ENCODE peak calls at places on chromosome 7, in seven cellular contexts. One of them, this sample, is unnamed.

GRCh38 chr7:134031835-134032617 is 95.1 kb upstream of the LRGUK start:
- DNase-seq in tibial artery: no peak
- DNase-seq in gastrocnemius medialis: no peak
- DNase-seq in heart left ventricle: peak; percentile 16
- DNase-seq in aorta: no peak
- DNase-seq in psoas muscle: no peak
- DNase-seq in CD4-positive, alpha-beta memory T cell: no peak
- DNase-seq in this sample: peak; percentile 20

GRCh38 chr7:122528879-122529481 is 169.9 kb downstream of the RNF133 start:
- DNase-seq in aorta: no peak
- DNase-seq in gastrocnemius medialis: no peak
- DNase-seq in psoas muscle: no peak
- DNase-seq in tibial artery: no peak
- DNase-seq in CD4-positive, alpha-beta memory T cell: no peak
- DNase-seq in heart left ventricle: no peak
- DNase-seq in this sample: no peak

GRCh38 chr7:73738220-73738611 is 386 bp downstream of the ABHD11 start:
- DNase-seq in psoas muscle: peak; percentile 63
- DNase-seq in tibial artery: no peak
- DNase-seq in aorta: peak; percentile 71
- DNase-seq in CD4-positive, alpha-beta memory T cell: peak; percentile 36
- DNase-seq in gastrocnemius medialis: no peak
- DNase-seq in heart left ventricle: peak; percentile 56
- DNase-seq in this sample: no peak

GRCh38 chr7:154721086-154721485 is 281.8 kb downstream of the PAXIP1 start:
- DNase-seq in psoas muscle: no peak
- DNase-seq in aorta: no peak
- DNase-seq in gastrocnemius medialis: no peak
- DNase-seq in heart left ventricle: no peak
- DNase-seq in tibial artery: no peak
- DNase-seq in CD4-positive, alpha-beta memory T cell: no peak
- DNase-seq in this sample: no peak

GRCh38 chr7:140611641-140612040 is 29.0 kb downstream of the DENND2A start:
- DNase-seq in heart left ventricle: no peak
- DNase-seq in aorta: no peak
- DNase-seq in gastrocnemius medialis: no peak
- DNase-seq in CD4-positive, alpha-beta memory T cell: no peak
- DNase-seq in psoas muscle: no peak
- DNase-seq in tibial artery: no peak
- DNase-seq in this sample: no peak

GRCh38 chr7:112938895-112939588 is 147.6 kb downstream of the GPR85 start:
- DNase-seq in heart left ventricle: peak; percentile 20
- DNase-seq in tibial artery: peak; percentile 20
- DNase-seq in psoas muscle: peak; percentile 21
- DNase-seq in CD4-positive, alpha-beta memory T cell: no peak
- DNase-seq in aorta: peak; percentile 62
- DNase-seq in gastrocnemius medialis: no peak
- DNase-seq in this sample: peak; percentile 33

GRCh38 chr7:37198906-37199485 is 249.7 kb downstream of the ELMO1 start:
- DNase-seq in tibial artery: peak; percentile 76
- DNase-seq in aorta: peak; percentile 87
- DNase-seq in psoas muscle: peak; percentile 77
- DNase-seq in CD4-positive, alpha-beta memory T cell: peak; percentile 62
- DNase-seq in gastrocnemius medialis: peak; percentile 40
- DNase-seq in heart left ventricle: peak; percentile 77
- DNase-seq in this sample: peak; percentile 82

GRCh38 chr7:149495785-149496641 is 1.6 kb downstream of the ZNF746 start:
- DNase-seq in gastrocnemius medialis: peak; percentile 51
- DNase-seq in heart left ventricle: peak; percentile 71
- DNase-seq in psoas muscle: peak; percentile 75
- DNase-seq in aorta: peak; percentile 86
- DNase-seq in CD4-positive, alpha-beta memory T cell: no peak
- DNase-seq in tibial artery: peak; percentile 80
- DNase-seq in this sample: peak; percentile 78

GRCh38 chr7:146004805-146005204 is 111.8 kb upstream of the CNTNAP2 start:
- DNase-seq in CD4-positive, alpha-beta memory T cell: no peak
- DNase-seq in heart left ventricle: no peak
- DNase-seq in tibial artery: no peak
- DNase-seq in gastrocnemius medialis: no peak
- DNase-seq in psoas muscle: no peak
- DNase-seq in aorta: no peak
- DNase-seq in this sample: no peak

GRCh38 chr7:8590791-8591190 is 157.4 kb downstream of the NXPH1 start:
- DNase-seq in heart left ventricle: no peak
- DNase-seq in tibial artery: no peak
- DNase-seq in gastrocnemius medialis: no peak
- DNase-seq in psoas muscle: no peak
- DNase-seq in CD4-positive, alpha-beta memory T cell: no peak
- DNase-seq in aorta: no peak
- DNase-seq in this sample: no peak

GRCh38 chr7:157688439-157689268 is 351.9 kb downstream of the DNAJB6 start:
- DNase-seq in CD4-positive, alpha-beta memory T cell: no peak
- DNase-seq in tibial artery: no peak
- DNase-seq in psoas muscle: no peak
- DNase-seq in aorta: peak; percentile 36
- DNase-seq in heart left ventricle: no peak
- DNase-seq in gastrocnemius medialis: no peak
- DNase-seq in this sample: no peak

GRCh38 chr7:141685285-141686035 is 16.5 kb downstream of the DENND11 start:
- DNase-seq in gastrocnemius medialis: peak; percentile 39
- DNase-seq in CD4-positive, alpha-beta memory T cell: no peak
- DNase-seq in tibial artery: no peak
- DNase-seq in aorta: no peak
- DNase-seq in heart left ventricle: no peak
- DNase-seq in psoas muscle: no peak
- DNase-seq in this sample: no peak

GRCh38 chr7:57449904-57450303 is at the start of gene ZNF716:
- DNase-seq in gastrocnemius medialis: no peak
- DNase-seq in aorta: no peak
- DNase-seq in heart left ventricle: no peak
- DNase-seq in tibial artery: no peak
- DNase-seq in psoas muscle: no peak
- DNase-seq in CD4-positive, alpha-beta memory T cell: no peak
- DNase-seq in this sample: no peak

GRCh38 chr7:29496355-29497020 is 67.1 kb upstream of the PRR15 start:
- DNase-seq in aorta: no peak
- DNase-seq in tibial artery: no peak
- DNase-seq in heart left ventricle: no peak
- DNase-seq in CD4-positive, alpha-beta memory T cell: no peak
- DNase-seq in psoas muscle: no peak
- DNase-seq in gastrocnemius medialis: no peak
- DNase-seq in this sample: no peak

GRCh38 chr7:29499932-29500331 is 63.7 kb upstream of the PRR15 start:
- DNase-seq in psoas muscle: no peak
- DNase-seq in aorta: no peak
- DNase-seq in gastrocnemius medialis: no peak
- DNase-seq in heart left ventricle: no peak
- DNase-seq in tibial artery: no peak
- DNase-seq in CD4-positive, alpha-beta memory T cell: no peak
- DNase-seq in this sample: no peak

GRCh38 chr7:29495618-29496017 is 68.0 kb upstream of the PRR15 start:
- DNase-seq in tibial artery: no peak
- DNase-seq in psoas muscle: no peak
- DNase-seq in gastrocnemius medialis: no peak
- DNase-seq in heart left ventricle: no peak
- DNase-seq in aorta: no peak
- DNase-seq in CD4-positive, alpha-beta memory T cell: no peak
- DNase-seq in this sample: no peak

GRCh38 chr7:29502133-29502532 is 61.5 kb upstream of the PRR15 start:
- DNase-seq in gastrocnemius medialis: no peak
- DNase-seq in aorta: no peak
- DNase-seq in psoas muscle: no peak
- DNase-seq in tibial artery: no peak
- DNase-seq in CD4-positive, alpha-beta memory T cell: no peak
- DNase-seq in heart left ventricle: no peak
- DNase-seq in this sample: no peak

DNA sequence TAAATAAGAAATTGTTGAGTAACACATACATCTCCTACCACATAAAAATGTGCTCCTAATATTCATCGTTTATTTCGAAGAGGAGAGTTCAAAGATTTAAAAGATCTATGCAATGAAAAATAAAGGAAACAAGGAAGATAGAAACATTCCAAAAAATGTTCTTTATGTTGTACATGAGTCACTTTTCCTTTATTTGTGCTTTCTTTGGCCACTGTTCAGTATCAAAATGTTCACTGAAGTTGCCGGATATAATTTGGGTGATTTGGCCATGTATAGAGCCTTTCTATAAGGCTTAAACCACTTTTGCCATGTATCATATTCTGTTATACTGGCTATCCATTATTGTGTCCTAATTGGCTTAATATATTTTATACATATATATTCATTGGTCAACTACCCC is 62.9 kb upstream of the PRR15 start:
- DNase-seq in tibial artery: no peak
- DNase-seq in heart left ventricle: no peak
- DNase-seq in psoas muscle: no peak
- DNase-seq in CD4-positive, alpha-beta memory T cell: no peak
- DNase-seq in aorta: no peak
- DNase-seq in gastrocnemius medialis: no peak
- DNase-seq in this sample: no peak
- H3K27ac ChIP-seq in tibial artery: no peak overlapping the region
- H3K27ac ChIP-seq in heart left ventricle: no peak overlapping the region
- H3K27ac ChIP-seq in psoas muscle: no peak overlapping the region
- H3K27ac ChIP-seq in CD4-positive, alpha-beta memory T cell: no peak overlapping the region
- H3K27ac ChIP-seq in aorta: no peak overlapping the region
- H3K27ac ChIP-seq in gastrocnemius medialis: no peak overlapping the region
- H3K27ac ChIP-seq in this sample: no peak overlapping the region

GRCh38 chr7:1045038-1045726 is 836 bp downstream of the GPR146 start:
- DNase-seq in aorta: no peak
- DNase-seq in psoas muscle: no peak
- DNase-seq in CD4-positive, alpha-beta memory T cell: no peak
- DNase-seq in heart left ventricle: no peak
- DNase-seq in tibial artery: no peak
- DNase-seq in gastrocnemius medialis: no peak
- DNase-seq in this sample: no peak

GRCh38 chr7:1045727-1046063 is 1.3 kb downstream of the GPR146 start:
- DNase-seq in psoas muscle: no peak
- DNase-seq in tibial artery: no peak
- DNase-seq in heart left ventricle: no peak
- DNase-seq in CD4-positive, alpha-beta memory T cell: no peak
- DNase-seq in gastrocnemius medialis: no peak
- DNase-seq in aorta: no peak
- DNase-seq in this sample: no peak

GRCh38 chr7:1042161-1042833 is 2.0 kb upstream of the GPR146 start:
- DNase-seq in psoas muscle: no peak
- DNase-seq in aorta: peak; percentile 42
- DNase-seq in gastrocnemius medialis: no peak
- DNase-seq in tibial artery: no peak
- DNase-seq in heart left ventricle: no peak
- DNase-seq in CD4-positive, alpha-beta memory T cell: no peak
- DNase-seq in this sample: no peak

GRCh38 chr7:1044189-1045037 is at the start of gene GPR146:
- DNase-seq in tibial artery: peak; percentile 98
- DNase-seq in psoas muscle: peak; percentile 98
- DNase-seq in gastrocnemius medialis: peak; percentile 97
- DNase-seq in heart left ventricle: peak; percentile 98
- DNase-seq in aorta: peak; percentile 98
- DNase-seq in CD4-positive, alpha-beta memory T cell: peak; percentile 86
- DNase-seq in this sample: peak; percentile 97

GRCh38 chr7:1043552-1044188 is 676 bp upstream of the GPR146 start:
- DNase-seq in tibial artery: no peak
- DNase-seq in gastrocnemius medialis: no peak
- DNase-seq in psoas muscle: no peak
- DNase-seq in aorta: peak; percentile 58
- DNase-seq in CD4-positive, alpha-beta memory T cell: no peak
- DNase-seq in heart left ventricle: no peak
- DNase-seq in this sample: no peak
- H3K4me1 ChIP-seq in tibial artery: peaks cover 30% of the 10 kb centered on the region
- H3K4me1 ChIP-seq in gastrocnemius medialis: peaks cover 38% of the 10 kb centered on the region
- H3K4me1 ChIP-seq in psoas muscle: peaks cover 38% of the 10 kb centered on the region
- H3K4me1 ChIP-seq in aorta: no peaks in the 10 kb centered on the region
- H3K4me1 ChIP-seq in CD4-positive, alpha-beta memory T cell: peaks cover 62% of the 10 kb centered on the region
- H3K4me1 ChIP-seq in heart left ventricle: peaks cover 61% of the 10 kb centered on the region
- H3K4me1 ChIP-seq in this sample: peaks cover 79% of the 10 kb centered on the region

DNA sequence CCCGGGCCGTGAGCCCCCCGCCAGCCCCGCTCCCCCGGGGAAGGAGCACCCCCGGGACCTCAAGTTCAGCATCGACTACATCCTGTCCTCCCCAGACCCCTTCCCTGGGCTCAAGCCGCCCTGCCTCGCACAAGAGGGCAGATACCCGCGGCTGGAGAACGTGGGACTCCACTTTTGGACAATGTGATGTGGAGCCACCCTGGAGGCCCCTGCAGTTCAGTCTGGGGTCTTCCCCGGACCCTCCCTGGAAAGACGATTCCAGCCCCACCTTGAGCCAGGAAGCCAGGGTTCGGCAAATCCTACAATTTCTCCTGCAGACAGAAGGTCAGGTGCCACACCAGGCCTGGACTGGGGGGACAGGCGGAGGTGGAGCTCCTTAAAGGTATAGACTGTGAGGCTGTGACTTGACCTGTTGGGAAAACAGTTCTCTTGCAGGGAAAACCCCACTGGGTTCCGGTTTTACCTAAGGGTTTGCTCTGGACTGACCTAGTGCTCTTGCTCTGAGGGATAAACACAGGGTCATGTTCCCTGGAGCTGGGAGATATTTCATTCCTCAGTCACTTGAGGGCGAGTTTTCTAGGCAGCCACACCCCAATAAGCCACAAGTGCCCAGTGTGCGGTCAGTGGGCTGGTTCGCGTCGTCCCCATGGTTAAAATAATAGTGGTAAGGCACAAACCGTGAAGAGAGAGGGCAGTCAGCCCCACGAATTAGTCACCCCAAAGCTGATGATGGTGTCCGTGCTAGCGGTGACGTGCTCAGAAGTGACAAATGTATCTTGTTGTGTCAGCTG is 1.5 kb downstream of the FOXL3 start:
- DNase-seq in psoas muscle: no peak
- DNase-seq in tibial artery: no peak
- DNase-seq in aorta: no peak
- DNase-seq in CD4-positive, alpha-beta memory T cell: no peak
- DNase-seq in gastrocnemius medialis: no peak
- DNase-seq in heart left ventricle: no peak
- DNase-seq in this sample: no peak
- H3K27me3 ChIP-seq in psoas muscle: no peaks in the 10 kb centered on the region
- H3K27me3 ChIP-seq in tibial artery: no peaks in the 10 kb centered on the region
- H3K27me3 ChIP-seq in aorta: no peaks in the 10 kb centered on the region
- H3K27me3 ChIP-seq in CD4-positive, alpha-beta memory T cell: peaks cover 6% of the 10 kb centered on the region
- H3K27me3 ChIP-seq in gastrocnemius medialis: peaks cover 76% of the 10 kb centered on the region
- H3K27me3 ChIP-seq in heart left ventricle: peaks cover 53% of the 10 kb centered on the region
- H3K27me3 ChIP-seq in this sample: peaks cover 80% of the 10 kb centered on the region

DNA sequence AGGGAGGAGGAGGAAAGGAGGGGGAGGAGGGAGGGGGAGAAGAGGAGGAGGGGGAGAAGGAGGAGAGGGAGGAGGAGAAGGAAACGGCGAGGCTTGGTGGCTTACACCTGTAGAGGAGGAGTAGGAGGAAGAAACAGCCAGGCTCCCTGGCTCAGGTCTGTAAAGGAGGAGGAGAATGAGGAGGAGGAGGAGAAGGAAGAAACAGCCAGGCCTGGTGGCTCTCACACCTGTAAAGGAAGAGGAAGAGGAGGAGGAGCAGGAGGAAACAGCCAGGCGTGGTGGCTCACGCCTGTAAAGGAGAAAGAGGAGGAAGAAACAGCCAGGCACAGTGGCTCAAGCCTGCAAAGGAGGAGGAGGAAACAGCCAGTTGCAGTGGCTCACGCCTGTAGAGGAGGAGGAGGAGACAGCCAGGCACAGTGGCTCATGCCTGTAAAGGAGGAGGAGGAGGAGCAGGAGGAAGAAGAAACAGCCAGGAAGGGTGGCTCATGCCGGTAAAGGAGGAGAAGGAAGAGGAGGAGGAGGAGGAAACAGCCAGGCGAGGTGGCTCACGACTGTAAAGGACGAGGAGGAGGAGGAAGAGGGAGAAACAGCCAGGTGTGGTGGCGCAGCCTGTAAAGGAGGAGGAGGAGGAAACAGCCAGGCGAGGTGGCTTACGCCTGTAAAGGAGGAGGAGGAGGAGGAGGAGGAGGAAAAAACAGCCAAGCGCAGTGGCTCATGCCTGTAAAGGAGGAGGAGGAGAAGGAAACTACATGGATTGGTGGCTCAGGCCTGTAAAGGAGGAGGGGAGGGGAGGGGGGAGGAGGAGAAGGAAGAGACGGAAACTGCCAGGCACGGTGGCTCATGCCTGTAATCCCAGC is 14.9 kb upstream of the CRCP start:
- DNase-seq in psoas muscle: peak; percentile 55
- DNase-seq in gastrocnemius medialis: peak; percentile 48
- DNase-seq in heart left ventricle: peak; percentile 66
- DNase-seq in CD4-positive, alpha-beta memory T cell: peak; percentile 25
- DNase-seq in tibial artery: peak; percentile 85
- DNase-seq in aorta: peak; percentile 81
- DNase-seq in this sample: peak; percentile 70
- H3K27ac ChIP-seq in psoas muscle: peak overlapping the region; percentile 23
- H3K27ac ChIP-seq in gastrocnemius medialis: peak overlapping the region; percentile 78
- H3K27ac ChIP-seq in heart left ventricle: peak overlapping the region; percentile 71
- H3K27ac ChIP-seq in CD4-positive, alpha-beta memory T cell: peak overlapping the region; percentile 50
- H3K27ac ChIP-seq in tibial artery: peak overlapping the region; percentile 90
- H3K27ac ChIP-seq in aorta: no peak overlapping the region
- H3K27ac ChIP-seq in this sample: peak overlapping the region; percentile 49

This sample was measured in heart right ventricle.